ENCODE peak calls at places on chromosomes 7 and 10, in eight cellular contexts. K is left ventricle myocardium inferior, V is GM20000, I is fibroblast of pulmonary artery, E is Peyer's patch, N is RWPE1, Q is CD14-positive monocyte, A is nephron progenitor cell. U is an unnamed sample.

GRCh38 chr10:104336829-104337526 is 1.3 kb downstream of the ITPRIP start:
- DNase-seq in K (no peak), V (peak; percentile 46), I (peak; percentile 76), E (no peak), N (no peak), Q (no peak), A (no peak), U (no peak)

GRCh38 chr7:25669954-25670841 is 441.9 kb upstream of the NPVF start:
- DNase-seq in K (peak; percentile 23), V (no peak), I (peak; percentile 3), E (no peak), N (no peak), Q (no peak), A (no peak), U (no peak)

GRCh38 chr10:60650272-60650800 is 127.9 kb upstream of the CDK1 start:
- DNase-seq in K (no peak), V (no peak), I (no peak), E (no peak), N (no peak), Q (no peak), A (no peak), U (no peak)

GRCh38 chr10:121485443-121486139 is 112.7 kb downstream of the FGFR2 start:
- DNase-seq in K (no peak), V (no peak), I (no peak), E (no peak), N (no peak), Q (no peak), A (no peak), U (no peak)

GRCh38 chr10:12388671-12389070 is 39.3 kb downstream of the CAMK1D start:
- DNase-seq in K (no peak), V (no peak), I (no peak), E (no peak), N (no peak), Q (no peak), A (no peak), U (no peak)

GRCh38 chr10:71288461-71288860 is 30.6 kb upstream of the SLC29A3 start:
- DNase-seq in K (no peak), V (no peak), I (no peak), E (no peak), N (no peak), Q (no peak), A (no peak), U (no peak)

GRCh38 chr10:131825960-131826650 is 74.7 kb upstream of the PPP2R2D start:
- DNase-seq in K (no peak), V (no peak), I (no peak), E (no peak), N (no peak), Q (peak; percentile 11), A (no peak), U (no peak)

GRCh38 chr7:80662252-80662651 is 23.8 kb downstream of the CD36 start:
- DNase-seq in K (no peak), V (no peak), I (no peak), E (no peak), N (no peak), Q (no peak), A (no peak), U (no peak)

GRCh38 chr10:13672505-13672904 is 85.7 kb downstream of the PRPF18 start:
- DNase-seq in K (no peak), V (no peak), I (no peak), E (no peak), N (no peak), Q (no peak), A (peak; percentile 60), U (no peak)

GRCh38 chr10:125747417-125747816 is 27.9 kb downstream of the EDRF1 start:
- DNase-seq in K (no peak), V (no peak), I (no peak), E (no peak), N (no peak), Q (no peak), A (no peak), U (no peak)

GRCh38 chr10:87887548-87888289 is 24.3 kb downstream of the PTEN start:
- DNase-seq in K (no peak), V (no peak), I (no peak), E (no peak), N (no peak), Q (no peak), A (no peak), U (no peak)

GRCh38 chr7:56051339-56052191 is at the start of the genes CCT6A and PSPH:
- DNase-seq in K (peak; percentile 99), V (peak; percentile 96), I (peak; percentile 99), E (peak; percentile 95), N (peak; percentile 95), Q (peak; percentile 86), A (peak; percentile 96), U (peak; percentile 97)

GRCh38 chr10:110793887-110794286 is 77.8 kb upstream of the PDCD4 start:
- DNase-seq in K (no peak), V (no peak), I (no peak), E (no peak), N (no peak), Q (no peak), A (no peak), U (no peak)

GRCh38 chr7:74288034-74288881 is 949 bp upstream of the CLIP2 start:
- DNase-seq in K (no peak), V (no peak), I (peak; percentile 32), E (no peak), N (no peak), Q (no peak), A (no peak), U (no peak)

DNA sequence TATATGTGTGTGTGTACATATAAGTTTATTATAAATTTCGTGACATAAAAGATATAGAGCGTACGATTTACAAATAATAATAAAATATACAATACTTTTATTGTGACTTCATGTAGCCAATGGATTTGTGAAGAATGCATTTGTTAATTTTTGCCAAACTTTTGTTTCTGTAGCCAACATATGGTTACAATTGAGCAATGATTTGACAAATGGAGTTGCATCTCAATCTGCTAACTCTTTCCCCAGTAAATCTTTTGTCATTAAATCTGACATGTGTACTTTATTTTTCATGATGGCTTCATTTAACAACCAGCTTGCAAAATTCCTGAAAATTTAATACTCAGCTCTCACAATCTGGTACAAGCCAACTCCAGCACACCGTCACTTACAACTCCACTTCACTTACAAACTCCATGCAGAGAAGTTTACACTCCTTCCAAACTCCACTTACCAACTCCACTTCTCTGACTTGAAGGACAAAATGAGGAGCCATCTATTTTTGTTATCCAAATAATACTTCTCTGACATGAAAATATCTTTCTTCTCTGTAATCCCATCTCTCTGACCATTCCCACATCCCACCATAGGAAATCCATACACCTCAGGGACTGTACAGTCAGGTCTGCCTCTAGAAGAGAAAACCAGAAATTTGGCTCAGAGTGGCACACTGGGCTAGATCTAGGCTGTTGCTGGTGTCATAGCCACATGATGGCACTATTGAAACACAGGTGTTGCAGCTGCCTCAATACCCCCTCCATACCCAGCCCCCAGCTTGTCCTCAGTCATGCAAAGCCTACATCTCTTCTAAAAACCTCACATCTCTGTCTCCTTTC is 26.6 kb upstream of the HIBADH start:
- DNase-seq in K (no peak), V (peak; percentile 25), I (peak; percentile 73), E (no peak), N (peak; percentile 29), Q (no peak), A (no peak), U (peak; percentile 16)
- TF ChIP-seq CTCF in K (peak; percentile 46), V (peak; percentile 44), I (peak; percentile 56), E (peak; percentile 51), N (no peak), Q (peak; percentile 15), A (no peak), U (no peak)

GRCh38 chr7:102326156-102326914 is 29.9 kb downstream of the SPDYE6 start:
- DNase-seq in K (no peak), V (no peak), I (no peak), E (no peak), N (no peak), Q (no peak), A (no peak), U (no peak)

DNA sequence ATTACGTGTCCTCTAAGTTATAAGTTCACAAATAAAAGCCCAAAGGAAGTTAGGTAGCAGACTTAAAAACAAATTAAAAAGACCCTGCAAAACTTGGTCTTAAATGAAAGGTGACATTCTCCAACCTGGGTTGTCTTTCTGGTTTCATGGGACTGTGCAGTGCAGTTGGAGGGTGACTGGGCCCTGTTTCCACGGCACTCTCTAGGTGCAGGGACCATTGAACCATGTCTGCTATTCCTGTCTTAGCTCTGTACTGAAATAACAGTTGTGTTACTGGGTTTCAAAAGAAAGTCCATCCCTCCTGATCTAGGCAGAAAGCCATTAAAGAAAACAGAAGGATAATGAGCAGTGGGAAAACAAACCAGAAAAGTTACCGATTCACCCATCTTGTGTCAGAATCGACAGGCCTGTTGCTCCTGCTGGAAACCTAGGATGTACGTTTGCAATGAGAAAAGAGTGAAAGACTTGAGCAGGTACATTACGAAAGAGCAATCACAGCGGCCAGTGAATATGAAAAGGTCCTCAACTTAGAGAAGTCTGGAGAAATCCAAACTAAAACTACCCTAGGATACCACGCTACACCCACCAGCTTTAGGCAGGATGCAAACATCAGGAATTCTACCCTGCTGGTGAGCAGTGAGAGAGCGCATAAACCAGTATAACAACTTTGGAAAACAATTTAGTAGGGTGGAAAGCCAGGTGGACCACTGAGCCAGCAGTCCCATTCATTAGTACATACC is 24.5 kb downstream of the SPDYE6 start:
- DNase-seq in K (no peak), V (no peak), I (no peak), E (no peak), N (no peak), Q (no peak), A (no peak), U (no peak)
- TF ChIP-seq CTCF in K (no peak), V (no peak), I (no peak), E (no peak), N (no peak), Q (no peak), A (no peak), U (no peak)

GRCh38 chr10:106401161-106401560 is 763.3 kb downstream of the SORCS1 start:
- DNase-seq in K (no peak), V (no peak), I (peak; percentile 56), E (no peak), N (peak; percentile 41), Q (no peak), A (no peak), U (no peak)
- TF ChIP-seq CTCF in K (no peak), V (no peak), I (peak; percentile 59), E (peak; percentile 20), N (no peak), Q (no peak), A (no peak), U (peak; percentile 53)

DNA sequence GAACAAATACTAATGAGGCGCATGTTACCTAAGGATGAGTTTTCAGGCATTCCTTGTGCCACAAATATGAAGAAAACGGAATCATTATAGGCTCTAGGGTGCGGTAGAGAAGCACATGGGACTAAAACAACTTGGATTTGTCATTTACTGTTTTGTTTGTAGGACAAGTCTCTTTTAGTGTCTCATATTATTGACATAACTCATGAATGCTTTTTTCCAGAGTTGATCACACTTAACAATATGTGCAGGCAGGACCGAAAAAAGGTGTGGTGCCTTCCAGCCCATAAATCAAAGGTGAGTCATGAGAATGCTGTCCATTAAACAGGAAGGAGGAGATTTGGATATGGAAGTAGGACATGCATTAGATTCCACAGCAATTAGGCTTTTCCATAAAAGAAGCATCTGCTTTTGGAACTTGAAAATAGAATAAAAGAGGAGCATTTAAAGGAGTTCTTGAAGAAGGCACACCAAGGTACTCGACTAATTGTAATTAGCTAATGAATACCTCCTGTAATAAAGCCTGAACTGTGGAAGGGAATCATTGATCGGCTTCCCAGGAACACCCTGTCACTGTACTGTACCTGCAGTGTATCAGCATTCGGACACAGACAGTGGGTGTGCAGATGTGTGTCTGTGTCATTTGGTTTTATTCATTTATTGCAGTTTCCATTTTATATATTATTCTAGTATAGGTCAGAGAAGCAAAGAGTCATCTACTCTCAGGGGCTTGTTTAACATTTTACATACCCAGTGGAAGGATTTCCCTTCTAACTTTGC is 119.7 kb upstream of the KLF14 start:
- DNase-seq in K (no peak), V (no peak), I (peak; percentile 34), E (no peak), N (peak; percentile 74), Q (no peak), A (no peak), U (no peak)
- TF ChIP-seq CTCF in K (no peak), V (no peak), I (no peak), E (no peak), N (no peak), Q (no peak), A (no peak), U (no peak)

U was measured in endothelial cell.